ENCODE peak calls at places on chromosomes 12 and 14, in eight cellular contexts. Q is AG04449, T is fibroblast of mammary gland, H is WTC11, V is HL-60, I is esophagus muscularis mucosa, W is right lobe of liver, J is foreskin fibroblast. R is an unnamed sample.

GRCh38 chr14:91116913-91117588 is 3.2 kb downstream of the DGLUCY start:
- DNase-seq in Q (no peak), T (no peak), H (no peak), V (no peak), I (no peak), W (no peak), J (no peak), R (no peak)

GRCh38 chr12:9349888-9350885 is 142.0 kb upstream of the PZP start:
- DNase-seq in Q (no peak), T (no peak), H (no peak), V (peak; percentile 39), I (no peak), W (no peak), J (peak; percentile 38), R (no peak)

GRCh38 chr14:21589317-21589716 is 9.4 kb upstream of the OR10G3 start:
- DNase-seq in Q (no peak), T (no peak), H (no peak), V (no peak), I (no peak), W (no peak), J (no peak), R (no peak)

GRCh38 chr12:113464852-113465719 is 6.6 kb downstream of the LHX5 start:
- DNase-seq in Q (no peak), T (no peak), H (no peak), V (no peak), I (no peak), W (no peak), J (peak; percentile 17), R (no peak)

GRCh38 chr14:36513451-36514277 is 6.4 kb downstream of the NKX2-1 start:
- DNase-seq in Q (no peak), T (no peak), H (peak; percentile 84), V (no peak), I (no peak), W (no peak), J (no peak), R (no peak)

GRCh38 chr12:122869207-122869973 is 26.5 kb downstream of the VPS37B start:
- DNase-seq in Q (no peak), T (no peak), H (no peak), V (no peak), I (no peak), W (no peak), J (no peak), R (no peak)

GRCh38 chr12:19979584-19979983 is 388.8 kb upstream of the PDE3A start:
- DNase-seq in Q (no peak), T (peak; percentile 31), H (no peak), V (no peak), I (no peak), W (no peak), J (no peak), R (no peak)

GRCh38 chr12:30877110-30877875 is 49.3 kb upstream of the TSPAN11 start:
- DNase-seq in Q (no peak), T (no peak), H (no peak), V (no peak), I (peak; percentile 72), W (no peak), J (no peak), R (no peak)

GRCh38 chr14:90698379-90698869 is 117.8 kb downstream of the TTC7B start:
- DNase-seq in Q (no peak), T (peak; percentile 49), H (no peak), V (no peak), I (no peak), W (peak; percentile 61), J (peak; percentile 56), R (no peak)

GRCh38 chr12:79415754-79416435 is 274.9 kb downstream of the PAWR start:
- DNase-seq in Q (no peak), T (no peak), H (no peak), V (no peak), I (no peak), W (no peak), J (peak; percentile 32), R (peak; percentile 75)

GRCh38 chr12:64452559-64453329 is 824 bp downstream of the TBK1 start:
- DNase-seq in Q (peak; percentile 34), T (peak; percentile 97), H (no peak), V (peak; percentile 22), I (no peak), W (no peak), J (peak; percentile 80), R (peak; percentile 81)

GRCh38 chr12:111773801-111774551 is 7.2 kb downstream of the ALDH2 start:
- DNase-seq in Q (peak; percentile 74), T (peak; percentile 93), H (no peak), V (peak; percentile 72), I (peak; percentile 94), W (peak; percentile 82), J (peak; percentile 87), R (no peak)

GRCh38 chr14:64550539-64551333 is 975 bp downstream of the PPP1R36 start:
- DNase-seq in Q (no peak), T (no peak), H (no peak), V (no peak), I (no peak), W (no peak), J (no peak), R (no peak)

GRCh38 chr12:124939428-124940142 is 25.1 kb upstream of the UBC start:
- DNase-seq in Q (peak; percentile 88), T (peak; percentile 94), H (peak; percentile 90), V (peak; percentile 86), I (peak; percentile 98), W (peak; percentile 81), J (peak; percentile 98), R (peak; percentile 90)

GRCh38 chr12:120686690-120687569 is at the start of gene MLEC:
- DNase-seq in Q (peak; percentile 79), T (peak; percentile 94), H (peak; percentile 99), V (peak; percentile 99), I (peak; percentile 100), W (peak; percentile 99), J (peak; percentile 99), R (peak; percentile 93)
- TF ChIP-seq CTCF in Q (peak; percentile 20), T (no peak), H (no peak), V (no peak), I (peak; percentile 26), W (no peak), J (no peak), R (peak; percentile 13)

GRCh38 chr12:5809586-5809985 is 135.5 kb downstream of the ANO2 start:
- DNase-seq in Q (no peak), T (no peak), H (no peak), V (no peak), I (no peak), W (no peak), J (no peak), R (no peak)
- TF ChIP-seq CTCF in Q (no peak), T (no peak), H (no peak), V (no peak), I (no peak), W (no peak), J (no peak), R (no peak)

GRCh38 chr12:21568115-21568514 is 36.5 kb downstream of the GYS2 start:
- DNase-seq in Q (no peak), T (no peak), H (no peak), V (no peak), I (no peak), W (no peak), J (no peak), R (no peak)
- TF ChIP-seq CTCF in Q (no peak), T (no peak), H (no peak), V (no peak), I (no peak), W (no peak), J (no peak), R (no peak)

GRCh38 chr14:34053666-34054065 is 102.8 kb upstream of the EGLN3 start:
- DNase-seq in Q (no peak), T (peak; percentile 69), H (no peak), V (no peak), I (peak; percentile 91), W (no peak), J (no peak), R (no peak)
- TF ChIP-seq CTCF in Q (no peak), T (peak; percentile 17), H (no peak), V (no peak), I (peak; percentile 14), W (no peak), J (no peak), R (no peak)

GRCh38 chr12:54049164-54049563 is 4.5 kb upstream of the HOXC4 start:
- DNase-seq in Q (no peak), T (no peak), H (no peak), V (no peak), I (no peak), W (no peak), J (no peak), R (no peak)
- TF ChIP-seq CTCF in Q (no peak), T (no peak), H (no peak), V (no peak), I (no peak), W (no peak), J (no peak), R (no peak)

DNA sequence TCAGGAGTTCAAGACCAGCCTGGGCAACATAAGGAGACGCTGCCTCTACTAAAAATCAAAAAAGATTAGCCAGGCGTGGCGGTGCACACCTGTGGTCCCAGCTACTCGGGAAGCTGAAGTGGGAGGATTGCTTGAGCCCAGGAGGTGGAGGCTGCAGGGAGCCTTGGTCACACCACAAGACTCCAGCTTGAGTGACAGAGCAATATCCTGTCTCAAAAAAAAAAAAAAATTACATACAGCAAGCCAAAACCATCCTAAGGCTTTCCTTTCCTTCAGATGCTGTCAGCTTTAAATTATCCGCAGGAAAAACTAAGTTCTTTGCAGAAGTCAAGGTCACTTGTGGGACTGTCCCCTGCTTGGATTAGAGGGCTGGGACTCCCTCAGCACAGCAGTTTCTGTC is 1.3 kb downstream of the CS start:
- DNase-seq in Q (no peak), T (no peak), H (no peak), V (no peak), I (no peak), W (no peak), J (no peak), R (no peak)
- TF ChIP-seq CTCF in Q (no peak), T (no peak), H (no peak), V (no peak), I (no peak), W (no peak), J (no peak), R (no peak)

DNA sequence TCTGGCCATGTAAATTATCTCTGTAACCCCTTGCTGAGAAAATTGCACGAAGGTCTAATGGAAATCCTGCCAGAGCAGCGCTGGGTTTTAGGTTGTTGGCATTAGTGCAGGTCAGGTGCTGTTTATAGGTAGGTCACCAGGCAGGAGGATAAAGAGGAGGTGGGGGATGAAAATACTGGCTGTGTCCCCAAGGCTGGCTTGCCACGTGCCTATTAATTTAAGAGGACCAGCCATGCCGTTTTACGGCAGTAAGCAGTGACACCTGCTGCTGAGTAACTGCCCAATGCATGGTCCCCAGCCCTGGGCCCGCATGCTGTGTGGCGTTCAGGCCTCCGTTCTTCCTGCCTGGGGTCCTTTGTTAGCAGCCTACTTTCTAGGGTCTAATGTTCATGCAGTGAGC is 67.2 kb downstream of the WDR20 start:
- DNase-seq in Q (no peak), T (no peak), H (no peak), V (no peak), I (no peak), W (no peak), J (no peak), R (peak; percentile 71)
- TF ChIP-seq CTCF in Q (no peak), T (no peak), H (no peak), V (no peak), I (no peak), W (no peak), J (no peak), R (peak; percentile 67)

DNA sequence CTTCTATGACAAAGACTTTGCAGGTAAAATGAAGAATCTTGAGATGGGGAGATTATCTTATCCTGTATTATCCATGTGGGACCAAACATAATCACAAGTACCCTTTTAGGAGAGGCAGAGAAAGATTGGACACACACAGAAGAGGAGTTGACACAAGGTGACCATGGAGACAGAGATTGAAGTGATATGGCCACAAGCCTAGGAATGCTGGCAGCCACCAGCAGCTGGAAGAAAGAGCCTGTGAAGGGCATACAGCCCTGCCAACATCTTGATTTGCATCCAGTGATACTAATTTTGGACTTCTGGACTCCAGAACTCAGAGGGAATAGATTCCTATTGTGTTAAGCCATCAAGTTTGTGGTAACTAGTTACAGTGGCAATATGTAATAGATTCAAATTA is 78.1 kb downstream of the RPS29 start:
- DNase-seq in Q (no peak), T (no peak), H (no peak), V (no peak), I (no peak), W (no peak), J (no peak), R (no peak)
- TF ChIP-seq CTCF in Q (no peak), T (no peak), H (no peak), V (no peak), I (no peak), W (no peak), J (no peak), R (no peak)

R was measured in LNCaP clone FGC.